ENCODE peak calls at places on chromosomes 12 and 14, in five cellular contexts. One of them, this sample, is unnamed.

GRCh38 chr12:75814856-75815754 is 216.5 kb downstream of the PHLDA1 start:
- DNase-seq in endothelial cell of umbilical vein: peak; percentile 95
- DNase-seq in fibroblast of lung: peak; percentile 99
- DNase-seq in mammary epithelial cell: peak; percentile 66
- DNase-seq in neural progenitor cell: no peak
- DNase-seq in this sample: no peak

GRCh38 chr14:77641534-77642341 is 25.3 kb upstream of the SPTLC2 start:
- DNase-seq in neural progenitor cell: no peak
- DNase-seq in fibroblast of lung: peak; percentile 71
- DNase-seq in mammary epithelial cell: no peak
- DNase-seq in endothelial cell of umbilical vein: peak; percentile 82
- DNase-seq in this sample: no peak

GRCh38 chr12:49340095-49340870 is 3.3 kb upstream of the C1QL4 start:
- DNase-seq in mammary epithelial cell: no peak
- DNase-seq in endothelial cell of umbilical vein: no peak
- DNase-seq in neural progenitor cell: no peak
- DNase-seq in fibroblast of lung: no peak
- DNase-seq in this sample: no peak

GRCh38 chr12:87363497-87364084 is 665.6 kb downstream of the C12orf50 start:
- DNase-seq in fibroblast of lung: no peak
- DNase-seq in mammary epithelial cell: no peak
- DNase-seq in neural progenitor cell: no peak
- DNase-seq in endothelial cell of umbilical vein: no peak
- DNase-seq in this sample: no peak

GRCh38 chr14:75871181-75871880 is 110.5 kb downstream of the TGFB3 start:
- DNase-seq in mammary epithelial cell: no peak
- DNase-seq in neural progenitor cell: no peak
- DNase-seq in fibroblast of lung: no peak
- DNase-seq in endothelial cell of umbilical vein: peak; percentile 91
- DNase-seq in this sample: peak; percentile 52

GRCh38 chr14:100297320-100298300 is 8.6 kb downstream of the SLC25A29 start:
- DNase-seq in mammary epithelial cell: no peak
- DNase-seq in fibroblast of lung: peak; percentile 85
- DNase-seq in neural progenitor cell: no peak
- DNase-seq in endothelial cell of umbilical vein: peak; percentile 28
- DNase-seq in this sample: no peak

GRCh38 chr12:116222358-116222757 is 55.1 kb downstream of the MED13L start:
- DNase-seq in neural progenitor cell: no peak
- DNase-seq in mammary epithelial cell: peak; percentile 90
- DNase-seq in fibroblast of lung: peak; percentile 96
- DNase-seq in endothelial cell of umbilical vein: peak; percentile 93
- DNase-seq in this sample: no peak

GRCh38 chr14:104337381-104337780 is 199.0 kb downstream of the KIF26A start:
- DNase-seq in neural progenitor cell: no peak
- DNase-seq in fibroblast of lung: no peak
- DNase-seq in mammary epithelial cell: no peak
- DNase-seq in endothelial cell of umbilical vein: no peak
- DNase-seq in this sample: no peak

GRCh38 chr12:102300824-102301461 is 103.3 kb upstream of the PMCH start:
- DNase-seq in fibroblast of lung: peak; percentile 77
- DNase-seq in endothelial cell of umbilical vein: peak; percentile 50
- DNase-seq in mammary epithelial cell: peak; percentile 63
- DNase-seq in neural progenitor cell: peak; percentile 55
- DNase-seq in this sample: no peak

GRCh38 chr12:62586850-62587249 is 120.2 kb downstream of the MON2 start:
- DNase-seq in endothelial cell of umbilical vein: peak; percentile 20
- DNase-seq in neural progenitor cell: no peak
- DNase-seq in mammary epithelial cell: no peak
- DNase-seq in fibroblast of lung: no peak
- DNase-seq in this sample: no peak

GRCh38 chr12:58554522-58555157 is 365.7 kb downstream of the LRIG3 start:
- DNase-seq in neural progenitor cell: no peak
- DNase-seq in mammary epithelial cell: no peak
- DNase-seq in fibroblast of lung: no peak
- DNase-seq in endothelial cell of umbilical vein: no peak
- DNase-seq in this sample: no peak

GRCh38 chr12:5083955-5084849 is 40.5 kb downstream of the KCNA5 start:
- DNase-seq in endothelial cell of umbilical vein: peak; percentile 59
- DNase-seq in neural progenitor cell: peak; percentile 62
- DNase-seq in fibroblast of lung: peak; percentile 75
- DNase-seq in mammary epithelial cell: peak; percentile 40
- DNase-seq in this sample: peak; percentile 49

GRCh38 chr12:91985002-91985767 is 160.5 kb downstream of the BTG1 start:
- DNase-seq in fibroblast of lung: peak; percentile 73
- DNase-seq in neural progenitor cell: no peak
- DNase-seq in endothelial cell of umbilical vein: peak; percentile 13
- DNase-seq in mammary epithelial cell: no peak
- DNase-seq in this sample: no peak

GRCh38 chr14:39576726-39577125 is 144.5 kb upstream of the FBXO33 start:
- DNase-seq in fibroblast of lung: no peak
- DNase-seq in neural progenitor cell: no peak
- DNase-seq in mammary epithelial cell: peak; percentile 0
- DNase-seq in endothelial cell of umbilical vein: no peak
- DNase-seq in this sample: no peak

GRCh38 chr12:84036912-84037311 is 875.7 kb downstream of the SLC6A15 start:
- DNase-seq in fibroblast of lung: no peak
- DNase-seq in mammary epithelial cell: no peak
- DNase-seq in neural progenitor cell: no peak
- DNase-seq in endothelial cell of umbilical vein: no peak
- DNase-seq in this sample: no peak

GRCh38 chr14:94615823-94616570 is 3.8 kb downstream of the SERPINA3 start:
- DNase-seq in fibroblast of lung: no peak
- DNase-seq in mammary epithelial cell: no peak
- DNase-seq in neural progenitor cell: no peak
- DNase-seq in endothelial cell of umbilical vein: no peak
- DNase-seq in this sample: no peak

GRCh38 chr14:59277659-59278058 is 89.2 kb downstream of the DAAM1 start:
- DNase-seq in mammary epithelial cell: no peak
- DNase-seq in neural progenitor cell: no peak
- DNase-seq in endothelial cell of umbilical vein: no peak
- DNase-seq in fibroblast of lung: no peak
- DNase-seq in this sample: no peak
- H3K4me1 ChIP-seq in mammary epithelial cell: peaks cover 70% of the 10 kb centered on the region
- H3K4me1 ChIP-seq in neural progenitor cell: peaks cover 17% of the 10 kb centered on the region
- H3K4me1 ChIP-seq in endothelial cell of umbilical vein: peaks cover 43% of the 10 kb centered on the region
- H3K4me1 ChIP-seq in fibroblast of lung: peaks cover 50% of the 10 kb centered on the region
- H3K4me1 ChIP-seq in this sample: no peaks in the 10 kb centered on the region

GRCh38 chr12:53965251-53966069 is 7.5 kb upstream of the HOXC11 start:
- DNase-seq in mammary epithelial cell: no peak
- DNase-seq in neural progenitor cell: no peak
- DNase-seq in endothelial cell of umbilical vein: no peak
- DNase-seq in fibroblast of lung: no peak
- DNase-seq in this sample: no peak

GRCh38 chr12:53966070-53966384 is 6.9 kb upstream of the HOXC11 start:
- DNase-seq in fibroblast of lung: no peak
- DNase-seq in endothelial cell of umbilical vein: no peak
- DNase-seq in neural progenitor cell: no peak
- DNase-seq in mammary epithelial cell: no peak
- DNase-seq in this sample: no peak

GRCh38 chr12:53968214-53969127 is 4.5 kb upstream of the HOXC11 start:
- DNase-seq in fibroblast of lung: no peak
- DNase-seq in neural progenitor cell: no peak
- DNase-seq in mammary epithelial cell: no peak
- DNase-seq in endothelial cell of umbilical vein: no peak
- DNase-seq in this sample: no peak

GRCh38 chr12:53967451-53968059 is 5.4 kb upstream of the HOXC11 start:
- DNase-seq in neural progenitor cell: no peak
- DNase-seq in mammary epithelial cell: no peak
- DNase-seq in fibroblast of lung: no peak
- DNase-seq in endothelial cell of umbilical vein: no peak
- DNase-seq in this sample: no peak

DNA sequence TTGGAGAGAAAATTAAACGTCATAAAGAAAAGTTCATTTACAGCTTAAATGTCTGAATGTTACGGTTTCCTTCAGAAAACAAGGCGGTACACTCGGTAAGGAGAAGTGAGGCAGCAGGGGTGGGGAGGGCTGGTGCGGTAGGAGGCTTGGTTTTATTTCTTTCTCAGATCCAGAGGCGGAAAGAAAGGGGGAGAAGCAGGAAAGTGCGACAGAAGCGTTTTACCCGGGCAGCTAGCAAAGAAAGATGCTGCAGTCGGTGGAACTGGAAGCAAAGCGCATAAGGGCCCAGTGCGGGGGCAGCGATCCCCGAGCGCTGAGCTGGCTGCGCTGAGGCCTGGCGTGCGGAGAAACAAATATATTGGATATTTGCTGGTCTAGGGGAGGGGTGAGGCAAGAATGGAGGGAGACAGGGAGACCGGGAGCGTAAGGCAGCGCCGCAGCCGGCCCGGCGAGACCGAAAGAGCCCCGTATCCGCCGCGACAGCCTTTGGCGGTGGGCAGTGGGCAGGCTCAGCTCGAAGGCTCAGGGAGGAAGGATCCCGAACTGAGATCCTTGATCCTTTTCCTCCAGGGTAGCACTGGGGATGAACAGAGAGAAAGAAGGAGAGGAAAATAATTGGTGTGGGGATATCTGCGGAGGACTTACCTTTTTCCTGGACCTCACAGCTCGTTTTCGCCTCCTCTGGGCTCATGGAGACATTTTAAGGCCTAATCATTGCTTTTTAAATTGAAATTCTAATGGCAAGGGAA is 6.4 kb upstream of the HOXC11 start:
- DNase-seq in mammary epithelial cell: no peak
- DNase-seq in neural progenitor cell: no peak
- DNase-seq in fibroblast of lung: no peak
- DNase-seq in endothelial cell of umbilical vein: no peak
- DNase-seq in this sample: no peak
- TF ChIP-seq EZH2 in mammary epithelial cell: no peak
- TF ChIP-seq EZH2 in neural progenitor cell: peak; percentile 100
- TF ChIP-seq EZH2 in fibroblast of lung: peak; percentile 96
- TF ChIP-seq EZH2 in endothelial cell of umbilical vein: peak; percentile 100
- TF ChIP-seq EZH2 in this sample: no peak

GRCh38 chr14:92717571-92718042 is 30.8 kb downstream of the LGMN start:
- DNase-seq in fibroblast of lung: no peak
- DNase-seq in neural progenitor cell: no peak
- DNase-seq in mammary epithelial cell: peak; percentile 39
- DNase-seq in endothelial cell of umbilical vein: no peak
- DNase-seq in this sample: no peak
- H3K9ac ChIP-seq in fibroblast of lung: no peak overlapping the region
- H3K9ac ChIP-seq in neural progenitor cell: no peak overlapping the region
- H3K9ac ChIP-seq in mammary epithelial cell: no peak overlapping the region
- H3K9ac ChIP-seq in endothelial cell of umbilical vein: no peak overlapping the region
- H3K9ac ChIP-seq in this sample: no peak overlapping the region

DNA sequence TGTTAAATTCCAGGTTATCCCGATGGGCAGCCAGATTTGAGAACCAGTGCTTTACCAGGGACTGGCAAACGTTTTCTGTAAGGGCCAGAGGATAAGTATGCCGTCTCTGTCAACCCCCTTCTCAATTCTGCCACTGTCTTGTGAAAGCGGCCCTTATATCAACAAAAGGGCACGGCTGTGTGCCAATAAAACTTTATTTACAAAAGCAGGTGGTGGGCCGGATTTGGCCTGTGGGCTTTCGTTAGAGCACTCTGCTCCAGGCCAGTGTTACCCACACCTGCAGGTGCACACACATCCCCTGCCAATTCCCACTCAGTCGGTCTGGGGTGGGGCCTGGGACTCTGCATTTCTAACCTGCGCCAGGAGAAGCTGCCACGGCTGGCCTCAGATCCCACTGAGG is 111.2 kb downstream of the RFLNA start:
- DNase-seq in endothelial cell of umbilical vein: no peak
- DNase-seq in fibroblast of lung: no peak
- DNase-seq in mammary epithelial cell: no peak
- DNase-seq in neural progenitor cell: no peak
- DNase-seq in this sample: no peak
- H3K4me1 ChIP-seq in endothelial cell of umbilical vein: peaks cover 4% of the 10 kb centered on the region
- H3K4me1 ChIP-seq in fibroblast of lung: peaks cover 12% of the 10 kb centered on the region
- H3K4me1 ChIP-seq in mammary epithelial cell: peaks cover 11% of the 10 kb centered on the region
- H3K4me1 ChIP-seq in neural progenitor cell: peaks cover 27% of the 10 kb centered on the region
- H3K4me1 ChIP-seq in this sample: no peaks in the 10 kb centered on the region

GRCh38 chr12:54173066-54173726 is 15.6 kb downstream of the SMUG1 start:
- DNase-seq in endothelial cell of umbilical vein: peak; percentile 2
- DNase-seq in mammary epithelial cell: peak; percentile 39
- DNase-seq in neural progenitor cell: peak; percentile 80
- DNase-seq in fibroblast of lung: peak; percentile 5
- DNase-seq in this sample: no peak
- TF ChIP-seq EZH2 in endothelial cell of umbilical vein: peak; percentile 95
- TF ChIP-seq EZH2 in mammary epithelial cell: no peak
- TF ChIP-seq EZH2 in neural progenitor cell: peak; percentile 99
- TF ChIP-seq EZH2 in fibroblast of lung: peak; percentile 73
- TF ChIP-seq EZH2 in this sample: no peak

GRCh38 chr12:6905414-6906040 is 905 bp downstream of the LRRC23 start:
- DNase-seq in endothelial cell of umbilical vein: no peak
- DNase-seq in mammary epithelial cell: no peak
- DNase-seq in fibroblast of lung: no peak
- DNase-seq in neural progenitor cell: no peak
- DNase-seq in this sample: no peak
- H3K9ac ChIP-seq in endothelial cell of umbilical vein: no peak overlapping the region
- H3K9ac ChIP-seq in mammary epithelial cell: peak overlapping the region; percentile 97
- H3K9ac ChIP-seq in fibroblast of lung: peak overlapping the region; percentile 66
- H3K9ac ChIP-seq in neural progenitor cell: no peak overlapping the region
- H3K9ac ChIP-seq in this sample: peak overlapping the region; percentile 63

GRCh38 chr14:62436256-62436655 is 609.0 kb downstream of the KCNH5 start:
- DNase-seq in mammary epithelial cell: peak; percentile 58
- DNase-seq in fibroblast of lung: no peak
- DNase-seq in endothelial cell of umbilical vein: no peak
- DNase-seq in neural progenitor cell: no peak
- DNase-seq in this sample: no peak

GRCh38 chr14:62443796-62444195 is 601.5 kb downstream of the KCNH5 start:
- DNase-seq in mammary epithelial cell: peak; percentile 77
- DNase-seq in endothelial cell of umbilical vein: no peak
- DNase-seq in neural progenitor cell: no peak
- DNase-seq in fibroblast of lung: peak; percentile 10
- DNase-seq in this sample: no peak

GRCh38 chr14:62439210-62439609 is 606.0 kb downstream of the KCNH5 start:
- DNase-seq in fibroblast of lung: no peak
- DNase-seq in endothelial cell of umbilical vein: no peak
- DNase-seq in neural progenitor cell: no peak
- DNase-seq in mammary epithelial cell: no peak
- DNase-seq in this sample: no peak
- H3K4me1 ChIP-seq in fibroblast of lung: no peaks in the 10 kb centered on the region
- H3K4me1 ChIP-seq in endothelial cell of umbilical vein: no peaks in the 10 kb centered on the region
- H3K4me1 ChIP-seq in neural progenitor cell: no peaks in the 10 kb centered on the region
- H3K4me1 ChIP-seq in mammary epithelial cell: no peaks in the 10 kb centered on the region
- H3K4me1 ChIP-seq in this sample: no peaks in the 10 kb centered on the region

GRCh38 chr14:52552063-52552988 is at the start of the genes GPR137C and TXNDC16:
- DNase-seq in fibroblast of lung: peak; percentile 99
- DNase-seq in mammary epithelial cell: peak; percentile 100
- DNase-seq in neural progenitor cell: peak; percentile 100
- DNase-seq in endothelial cell of umbilical vein: peak; percentile 100
- DNase-seq in this sample: peak; percentile 100

GRCh38 chr14:52551696-52552062 is 626 bp downstream of the TXNDC16 start:
- DNase-seq in endothelial cell of umbilical vein: peak; percentile 62
- DNase-seq in neural progenitor cell: peak; percentile 13
- DNase-seq in fibroblast of lung: peak; percentile 52
- DNase-seq in mammary epithelial cell: peak; percentile 40
- DNase-seq in this sample: peak; percentile 23

GRCh38 chr14:52553002-52553670 is 500 bp downstream of the GPR137C start:
- DNase-seq in neural progenitor cell: peak; percentile 81
- DNase-seq in fibroblast of lung: no peak
- DNase-seq in mammary epithelial cell: peak; percentile 25
- DNase-seq in endothelial cell of umbilical vein: peak; percentile 17
- DNase-seq in this sample: peak; percentile 51

GRCh38 chr14:52551205-52551604 is 1.1 kb downstream of the TXNDC16 start:
- DNase-seq in neural progenitor cell: no peak
- DNase-seq in endothelial cell of umbilical vein: no peak
- DNase-seq in fibroblast of lung: no peak
- DNase-seq in mammary epithelial cell: no peak
- DNase-seq in this sample: no peak

GRCh38 chr14:52553671-52554575 is 1.3 kb downstream of the GPR137C start:
- DNase-seq in neural progenitor cell: peak; percentile 83
- DNase-seq in endothelial cell of umbilical vein: peak; percentile 89
- DNase-seq in mammary epithelial cell: peak; percentile 76
- DNase-seq in fibroblast of lung: peak; percentile 90
- DNase-seq in this sample: peak; percentile 82
- TF ChIP-seq EZH2 in neural progenitor cell: no peak
- TF ChIP-seq EZH2 in endothelial cell of umbilical vein: no peak
- TF ChIP-seq EZH2 in mammary epithelial cell: no peak
- TF ChIP-seq EZH2 in fibroblast of lung: no peak
- TF ChIP-seq EZH2 in this sample: no peak